ENCODE peak calls at places on chromosome 1, in ten cellular contexts. T is ELF-1; U is AG10803; J is activated CD4-positive, CD25-positive, alpha-beta regulatory T cell treated with anti-CD3 and anti-CD28 coated beads, Interleukin-2, amount 50 U/mL, for 72 hours; G is AG20443; B is nephron progenitor cell; R is NCI-H1417; O is psoas muscle; H is T-helper 9 cell; Y is NCI-H146. S is an unnamed sample.

GRCh38 chr1:14083277-14083676 is 383.3 kb downstream of the PRDM2 start:
- DNase-seq in B (no peak), Y (no peak), H (no peak), U (no peak), T (no peak), J (no peak), O (no peak), R (no peak), G (no peak), S (no peak)

GRCh38 chr1:77829851-77830250 is 50.4 kb downstream of the MIGA1 start:
- DNase-seq in H (no peak), Y (no peak), G (no peak), U (no peak), T (no peak), R (no peak), B (no peak), O (no peak), J (no peak), S (no peak)

GRCh38 chr1:107575226-107575625 is 389.8 kb downstream of the VAV3 start:
- DNase-seq in H (no peak), Y (no peak), J (no peak), B (no peak), O (no peak), R (no peak), G (no peak), U (no peak), T (no peak), S (no peak)

GRCh38 chr1:28249013-28249870 is 10.1 kb upstream of the SESN2 start:
- DNase-seq in J (no peak), Y (peak; percentile 27), R (peak; percentile 59), G (peak; percentile 48), U (peak; percentile 87), T (peak; percentile 19), O (peak; percentile 90), B (no peak), H (no peak), S (no peak)

GRCh38 chr1:227945891-227946623 is 1.7 kb downstream of the WNT9A start:
- DNase-seq in B (no peak), G (peak; percentile 92), U (peak; percentile 77), H (no peak), O (peak; percentile 94), R (peak; percentile 76), Y (peak; percentile 81), T (peak; percentile 58), J (no peak), S (no peak)

GRCh38 chr1:115179397-115179835 is 90.1 kb upstream of the TSPAN2 start:
- DNase-seq in O (peak; percentile 85), T (peak; percentile 90), B (no peak), H (no peak), U (peak; percentile 97), J (no peak), Y (no peak), R (no peak), G (peak; percentile 93), S (no peak)

GRCh38 chr1:13751458-13751871 is 51.5 kb downstream of the PRDM2 start:
- DNase-seq in H (no peak), B (no peak), G (no peak), U (no peak), Y (no peak), O (no peak), J (no peak), T (no peak), R (no peak), S (no peak)

GRCh38 chr1:29648798-29649374 is 412.6 kb downstream of the PTPRU start:
- DNase-seq in T (no peak), B (no peak), O (no peak), G (no peak), J (no peak), U (no peak), Y (no peak), H (no peak), R (no peak), S (no peak)

GRCh38 chr1:14666376-14666775 is 67.9 kb downstream of the KAZN start:
- DNase-seq in Y (no peak), T (no peak), H (no peak), G (peak; percentile 21), B (no peak), J (no peak), R (no peak), U (no peak), O (no peak), S (no peak)

GRCh38 chr1:100516854-100517253 is 21.1 kb upstream of the GPR88 start:
- DNase-seq in O (no peak), R (no peak), J (no peak), H (no peak), T (no peak), U (no peak), Y (no peak), G (no peak), B (no peak), S (no peak)